ENCODE peak calls at places on chromosomes 3 and 15, in four cellular contexts. P is cardiac muscle cell, O is retinal pigment epithelial cell, K is neural progenitor cell. V is an unnamed sample.
A peak's percentile ranks its signal among the peaks of the same experiment; 100 is the strongest.

GRCh38 chr3:196519738-196520122 is 4.6 kb upstream of the SMCO1 start:
- DNase-seq in P (no peak), O (no peak), K (no peak), V (no peak)

GRCh38 chr3:71972031-71972430 is 187.1 kb upstream of the PROK2 start:
- DNase-seq in P (no peak), O (no peak), K (no peak), V (peak; percentile 70)

GRCh38 chr15:72203507-72203837 is 5.9 kb upstream of the GRAMD2A start:
- DNase-seq in P (no peak), O (peak; percentile 98), K (no peak), V (peak; percentile 90)

GRCh38 chr3:71022552-71023335 is 560.8 kb downstream of the FOXP1 start:
- DNase-seq in P (peak; percentile 37), O (no peak), K (peak; percentile 68), V (peak; percentile 20)

GRCh38 chr15:22973286-22973685 is 6.9 kb downstream of the CYFIP1 start:
- DNase-seq in P (no peak), O (no peak), K (no peak), V (no peak)

GRCh38 chr3:99023590-99024192 is 122.2 kb upstream of the DCBLD2 start:
- DNase-seq in P (peak; percentile 48), O (no peak), K (peak; percentile 38), V (peak; percentile 29)

GRCh38 chr3:157354722-157355121 is 81.9 kb upstream of the PTX3 start:
- DNase-seq in P (peak; percentile 56), O (no peak), K (peak; percentile 55), V (peak; percentile 27)

GRCh38 chr3:194575484-194576210 is 57.6 kb downstream of the TMEM44 start:
- DNase-seq in P (no peak), O (no peak), K (no peak), V (no peak)

GRCh38 chr15:78455749-78456148 is 17.7 kb downstream of the IREB2 start:
- DNase-seq in P (no peak), O (no peak), K (no peak), V (no peak)

GRCh38 chr15:36501063-36501678 is 78.3 kb upstream of the CDIN1 start:
- DNase-seq in P (peak; percentile 83), O (peak; percentile 75), K (peak; percentile 85), V (peak; percentile 68)

GRCh38 chr3:143078883-143079282 is 40.7 kb upstream of the CHST2 start:
- DNase-seq in P (no peak), O (no peak), K (no peak), V (peak; percentile 72)

GRCh38 chr15:88913017-88913849 is at the start of gene MFGE8:
- DNase-seq in P (peak; percentile 94), O (peak; percentile 49), K (peak; percentile 94), V (peak; percentile 71)
- TF ChIP-seq CTCF in P (peak; percentile 2), O (no peak), K (peak; percentile 27), V (peak; percentile 58)

GRCh38 chr3:48797626-48798025 is 50.0 kb downstream of the PRKAR2A start:
- DNase-seq in P (no peak), O (no peak), K (no peak), V (no peak)

GRCh38 chr3:48798998-48799397 is 48.7 kb downstream of the PRKAR2A start:
- DNase-seq in P (no peak), O (no peak), K (no peak), V (no peak)

DNA sequence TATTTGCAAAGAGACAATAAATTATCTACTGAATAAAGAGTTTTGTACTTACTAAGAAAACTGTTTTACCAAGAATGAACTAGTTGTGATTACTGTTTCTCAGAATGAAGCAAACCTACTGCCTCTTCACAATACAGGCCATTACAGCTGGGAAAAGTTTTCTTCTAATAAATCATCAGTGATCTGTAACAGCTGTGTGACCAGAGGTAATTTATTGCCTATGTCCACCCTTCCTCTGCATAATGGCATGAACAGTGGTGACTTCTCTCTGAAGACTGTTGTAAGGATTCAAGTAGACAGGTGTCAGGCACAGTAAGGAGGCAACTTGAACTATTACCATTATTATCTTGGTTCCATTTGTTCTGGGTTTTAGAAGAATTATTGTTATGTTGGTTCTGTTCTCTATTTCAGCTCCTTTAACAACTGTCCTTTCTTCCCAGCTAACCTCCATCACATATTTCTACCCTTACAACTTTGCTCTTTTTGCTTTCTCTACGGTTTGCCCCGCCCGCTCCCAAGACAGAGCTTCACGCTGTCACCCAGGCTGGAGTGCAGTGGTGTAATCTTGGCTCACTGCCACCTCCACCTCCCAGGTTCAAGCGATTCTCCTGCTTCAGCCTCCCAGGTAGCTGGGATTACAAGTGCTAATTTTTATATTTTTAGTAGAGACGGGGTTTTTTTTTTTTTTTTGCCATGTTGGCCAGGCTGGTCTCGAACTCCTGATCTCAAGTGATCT is 51.5 kb downstream of the PRKAR2A start:
- DNase-seq in P (no peak), O (no peak), K (no peak), V (no peak)
- TF ChIP-seq CTCF in P (no peak), O (no peak), K (no peak), V (no peak)

DNA sequence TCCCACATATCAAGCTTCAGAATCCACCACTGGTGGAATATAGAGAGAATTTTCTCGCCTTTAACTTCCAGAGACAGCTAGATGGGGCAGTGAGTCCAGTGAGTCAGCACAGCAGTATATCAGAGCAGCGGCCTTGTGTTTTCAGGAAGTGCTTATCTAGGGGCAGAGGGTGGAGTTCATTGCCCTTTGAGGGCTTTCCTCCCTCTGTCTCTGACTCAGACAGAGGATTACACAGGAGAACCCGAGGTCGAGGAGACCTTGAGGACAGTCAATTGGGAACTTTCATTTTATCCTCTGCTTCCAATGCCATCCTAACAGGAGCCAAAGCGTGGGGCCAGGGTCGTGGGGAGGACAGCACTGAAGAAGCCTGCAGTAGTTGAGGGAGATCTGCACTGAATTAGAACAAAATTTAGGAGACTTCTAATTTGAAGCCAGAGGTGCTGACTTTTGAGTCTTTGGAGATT is 109.6 kb upstream of the UMPS start:
- DNase-seq in P (no peak), O (no peak), K (no peak), V (peak; percentile 6)
- TF ChIP-seq CTCF in P (peak; percentile 7), O (no peak), K (no peak), V (peak; percentile 25)

DNA sequence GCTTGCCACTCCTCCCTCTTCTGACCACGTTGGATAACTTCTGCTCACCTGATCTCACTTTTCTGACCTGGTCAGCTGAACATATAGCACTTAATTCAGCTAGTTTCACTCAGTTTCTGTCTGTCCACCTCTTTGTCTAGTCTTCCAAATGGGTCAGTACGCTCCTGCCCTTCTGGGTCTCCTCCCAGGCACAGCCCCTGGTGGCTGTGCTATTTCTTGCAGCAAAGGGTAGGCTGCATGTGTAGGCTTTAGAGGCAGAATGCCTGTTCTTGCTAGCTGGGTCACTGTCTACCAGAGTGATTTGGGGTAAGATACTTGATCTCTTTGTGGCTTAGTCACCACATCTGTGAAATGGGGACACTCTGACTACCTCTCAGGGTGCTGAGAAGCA is 2.4 kb upstream of the RBP1 start:
- DNase-seq in P (no peak), O (no peak), K (no peak), V (no peak)
- TF ChIP-seq CTCF in P (no peak), O (peak; percentile 35), K (peak; percentile 19), V (no peak)

V was measured in HFFc6.